ENCODE peak calls at places on chromosome 16, in six cellular contexts. W, B, A, M, Q and V are unnamed samples.

GRCh38 chr16:68257251-68257905 is 6.9 kb upstream of the SLC7A6 start:
- DNase-seq in W (no peak), B (no peak), A (peak), M (no peak), Q (no peak), V (no peak)

GRCh38 chr16:69924777-69925191 is 26.4 kb upstream of the CLEC18A start:
- DNase-seq in W (no peak), B (peak), A (no peak), M (no peak), Q (peak), V (no peak)

GRCh38 chr16:19861811-19862327 is 22.8 kb downstream of the GPRC5B start:
- DNase-seq in W (no peak), B (no peak), A (peak), M (no peak), Q (no peak), V (peak)

GRCh38 chr16:54748611-54749190 is 182.0 kb upstream of the IRX5 start:
- DNase-seq in W (no peak), B (no peak), A (no peak), M (no peak), Q (no peak), V (no peak)

GRCh38 chr16:67260426-67261063 is 11.8 kb downstream of the SLC9A5 start:
- DNase-seq in W (no peak), B (no peak), A (no peak), M (no peak), Q (no peak), V (peak)

GRCh38 chr16:83245061-83245460 is 562.7 kb upstream of the HSBP1 start:
- DNase-seq in W (no peak), B (no peak), A (no peak), M (no peak), Q (no peak), V (no peak)

GRCh38 chr16:19005561-19006445 is 22.1 kb downstream of the TMC7 start:
- DNase-seq in W (no peak), B (no peak), A (peak), M (no peak), Q (no peak), V (peak)

GRCh38 chr16:74607967-74608356 is 1.0 kb upstream of the GLG1 start:
- DNase-seq in W (no peak), B (no peak), A (no peak), M (no peak), Q (peak), V (no peak)

GRCh38 chr16:336269-336668 is 16.3 kb downstream of the AXIN1 start:
- DNase-seq in W (no peak), B (no peak), A (no peak), M (no peak), Q (no peak), V (no peak)